ENCODE peak calls at places on chromosomes 7 and 10, in five cellular contexts. G, Z, P, O and T are unnamed samples.

GRCh38 chr7:148726385-148726784 is 27.7 kb downstream of the CUL1 start:
- DNase-seq in P (no peak), G (no peak), Z (no peak), O (no peak), T (no peak)

GRCh38 chr7:33813331-33813730 is 92.0 kb upstream of the BMPER start:
- DNase-seq in O (no peak), P (no peak), G (no peak), Z (no peak), T (no peak)

GRCh38 chr10:88385601-88386203 is 197.4 kb downstream of the RNLS start:
- DNase-seq in Z (no peak), P (peak), G (peak), O (no peak), T (no peak)

GRCh38 chr7:132764762-132765161 is 188.5 kb upstream of the PLXNA4 start:
- DNase-seq in G (no peak), O (no peak), P (no peak), Z (no peak), T (no peak)

GRCh38 chr10:44293842-44294241 is 91.1 kb downstream of the CXCL12 start:
- DNase-seq in O (peak), P (peak), G (no peak), Z (no peak), T (no peak)

GRCh38 chr7:142685877-142686508 is 63.3 kb upstream of the PRSS1 start:
- DNase-seq in G (no peak), Z (no peak), P (no peak), O (no peak), T (no peak)

GRCh38 chr7:124790645-124791044 is 25.1 kb upstream of the GPR37 start:
- DNase-seq in P (no peak), O (no peak), Z (no peak), G (no peak), T (no peak)

GRCh38 chr10:119829429-119829828 is 43.2 kb downstream of the MCMBP start:
- DNase-seq in G (no peak), Z (no peak), P (no peak), O (no peak), T (no peak)

GRCh38 chr7:44885394-44886317 is at the start of gene PURB:
- DNase-seq in Z (peak), G (peak), P (peak), O (peak), T (peak)

GRCh38 chr7:143362126-143362961 is at the start of gene FAM131B:
- DNase-seq in P (no peak), Z (no peak), G (no peak), O (no peak), T (no peak)

GRCh38 chr10:94383515-94383914 is 18.8 kb upstream of the TBC1D12 start:
- DNase-seq in O (no peak), P (no peak), G (no peak), Z (no peak), T (no peak)

GRCh38 chr10:72729528-72729927 is 37.6 kb downstream of the MCU start:
- DNase-seq in Z (no peak), P (peak), G (no peak), O (no peak), T (no peak)

GRCh38 chr10:42367532-42368230 is 270.7 kb downstream of the ZNF33B start:
- DNase-seq in Z (peak), P (no peak), O (peak), G (no peak), T (no peak)

DNA sequence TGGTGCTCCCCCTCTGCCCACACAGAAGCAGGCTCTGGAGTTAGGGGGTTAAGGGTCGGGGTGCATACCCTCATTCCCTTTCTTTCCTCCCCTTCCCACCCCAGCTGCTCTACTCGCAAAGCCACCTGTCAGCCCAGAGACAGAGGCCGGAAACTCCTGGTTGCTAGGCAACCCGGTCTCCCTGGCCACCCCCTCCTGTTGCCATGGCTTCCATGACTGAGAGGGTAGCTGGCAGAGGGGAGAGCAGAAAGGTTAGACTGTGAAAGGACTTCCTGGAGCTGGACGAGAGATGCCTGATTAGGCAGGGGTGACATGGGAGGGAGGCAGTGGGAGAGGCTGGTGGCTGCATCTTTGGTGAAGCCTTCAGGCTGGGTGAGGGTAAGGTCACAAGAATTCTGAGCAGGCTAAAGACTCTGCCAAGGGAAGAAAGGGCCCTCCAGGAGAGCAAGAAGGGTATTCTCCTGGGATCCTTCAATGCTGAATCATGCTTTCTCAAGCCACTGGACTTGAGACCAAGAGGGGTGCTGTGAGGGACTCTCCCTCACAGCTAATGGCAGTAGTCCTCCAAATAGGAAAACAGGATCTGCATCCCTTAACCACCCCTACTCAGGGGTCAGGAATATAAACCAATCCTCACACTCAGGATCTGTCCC is 5.4 kb downstream of the PSD start:
- DNase-seq in Z (no peak), P (no peak), G (peak), O (no peak), T (no peak)
- TF ChIP-seq MAFK in Z (no peak), P (no peak), G (no peak), O (no peak), T (no peak)

GRCh38 chr10:99330675-99330924 is 1.4 kb downstream of the CNNM1 start:
- DNase-seq in G (no peak), P (no peak), Z (no peak), O (no peak), T (no peak)

GRCh38 chr10:99331207-99331803 is 2.1 kb downstream of the CNNM1 start:
- DNase-seq in G (peak), Z (no peak), P (peak), O (peak), T (no peak)

GRCh38 chr10:99328579-99329237 is 448 bp upstream of the CNNM1 start:
- DNase-seq in Z (no peak), P (no peak), G (peak), O (peak), T (no peak)

GRCh38 chr10:99329238-99329890 is at the start of gene CNNM1:
- DNase-seq in P (no peak), Z (no peak), O (no peak), G (peak), T (peak)

GRCh38 chr10:99329891-99330674 is 927 bp downstream of the CNNM1 start:
- DNase-seq in Z (no peak), G (peak), O (peak), P (no peak), T (peak)
- TF ChIP-seq MAFK in Z (no peak), G (no peak), O (no peak), P (no peak), T (no peak)

GRCh38 chr7:6252310-6252709 is 20.1 kb downstream of the CYTH3 start:
- DNase-seq in Z (no peak), O (peak), P (no peak), G (no peak), T (no peak)

GRCh38 chr7:6252748-6253147 is 19.7 kb downstream of the CYTH3 start:
- DNase-seq in Z (no peak), P (no peak), G (no peak), O (no peak), T (no peak)

GRCh38 chr7:6248581-6248980 is 23.8 kb downstream of the CYTH3 start:
- DNase-seq in P (no peak), Z (no peak), O (peak), G (no peak), T (no peak)

GRCh38 chr7:6251653-6252052 is 20.8 kb downstream of the CYTH3 start:
- DNase-seq in Z (no peak), G (no peak), O (no peak), P (no peak), T (no peak)

DNA sequence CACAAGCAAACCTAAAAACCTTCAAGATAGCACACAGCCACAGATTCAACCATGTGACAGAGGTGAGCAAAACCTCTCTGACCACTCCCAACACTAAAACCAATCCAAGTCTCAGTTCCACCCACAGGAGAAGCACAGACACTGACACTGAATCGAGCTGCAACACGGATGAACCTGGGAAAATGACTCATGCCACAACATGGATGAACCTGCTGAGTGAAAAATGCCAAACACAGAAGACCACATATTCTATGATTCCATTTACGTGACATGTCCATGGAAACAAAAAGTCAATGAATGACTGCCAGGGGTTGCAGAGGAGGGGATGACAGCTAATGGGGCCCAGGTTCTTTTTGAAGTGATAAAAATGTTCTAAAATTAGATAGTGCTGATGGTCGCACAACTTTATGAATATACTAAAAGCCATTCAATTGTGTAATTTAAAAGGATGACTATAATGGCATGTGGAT is 22.0 kb downstream of the CYTH3 start:
- DNase-seq in G (no peak), O (no peak), P (no peak), Z (no peak), T (no peak)
- TF ChIP-seq MAFK in G (no peak), O (no peak), P (no peak), Z (no peak), T (no peak)

DNA sequence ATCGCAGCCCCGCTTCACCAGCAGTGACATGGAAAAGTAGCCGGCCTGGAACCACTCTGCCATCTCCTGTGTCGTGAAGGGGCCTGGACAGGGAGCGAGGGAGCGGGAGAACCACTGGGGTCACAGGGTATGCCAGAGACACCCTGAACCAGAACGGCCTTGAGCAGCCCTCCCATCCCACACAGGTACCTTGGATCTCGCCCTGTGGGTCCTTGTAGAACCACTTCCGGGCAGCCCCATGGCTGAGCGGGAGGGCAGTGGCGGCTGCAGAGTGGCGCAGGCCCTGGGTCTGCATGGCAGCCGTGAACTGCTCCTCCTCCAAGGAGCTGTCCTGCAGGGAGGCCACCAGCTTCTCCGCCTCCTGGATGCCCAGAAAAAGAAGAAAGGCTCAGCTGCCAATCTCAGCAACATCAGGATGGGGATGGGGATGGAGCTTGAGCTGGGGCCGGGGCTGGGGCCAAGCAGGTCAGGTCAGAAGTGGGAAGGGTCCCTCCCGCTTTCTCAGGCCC is 9.5 kb downstream of the GIGYF1 start:
- DNase-seq in P (no peak), Z (no peak), G (no peak), O (no peak), T (no peak)
- TF ChIP-seq MAFK in P (no peak), Z (no peak), G (no peak), O (no peak), T (no peak)

GRCh38 chr7:138309186-138309585 is 150.9 kb upstream of the TRIM24 start:
- DNase-seq in Z (no peak), G (no peak), O (no peak), P (no peak), T (no peak)
- TF ChIP-seq MAFK in Z (no peak), G (no peak), O (no peak), P (no peak), T (no peak)

DNA sequence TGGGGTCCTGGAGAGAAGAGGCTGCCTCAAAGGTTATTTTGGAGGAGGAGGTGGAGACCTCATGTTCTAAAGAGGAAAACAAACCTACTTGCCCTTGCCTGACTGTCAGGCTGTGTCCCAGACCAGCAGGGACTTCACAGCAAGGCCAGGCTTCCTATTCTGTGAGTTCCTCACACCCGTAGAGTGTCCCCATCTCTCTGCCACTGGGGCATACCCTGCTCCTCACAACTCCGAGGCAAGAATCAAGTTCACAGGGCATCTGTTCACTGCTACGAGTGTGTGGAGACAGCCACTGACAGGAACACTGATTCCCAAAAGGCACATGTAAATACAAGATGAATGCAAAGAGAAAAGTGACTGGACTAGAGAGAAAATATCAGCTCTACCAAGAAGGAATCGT is 38.0 kb downstream of the PDE1C start:
- DNase-seq in Z (no peak), P (no peak), O (no peak), G (no peak), T (no peak)
- TF ChIP-seq MAFK in Z (no peak), P (no peak), O (no peak), G (no peak), T (no peak)

GRCh38 chr10:50951451-50951850 is 66.0 kb upstream of the A1CF start:
- DNase-seq in O (no peak), Z (no peak), P (no peak), G (no peak), T (no peak)

GRCh38 chr10:50941629-50942028 is 56.2 kb upstream of the A1CF start:
- DNase-seq in O (no peak), P (no peak), Z (no peak), G (no peak), T (no peak)

DNA sequence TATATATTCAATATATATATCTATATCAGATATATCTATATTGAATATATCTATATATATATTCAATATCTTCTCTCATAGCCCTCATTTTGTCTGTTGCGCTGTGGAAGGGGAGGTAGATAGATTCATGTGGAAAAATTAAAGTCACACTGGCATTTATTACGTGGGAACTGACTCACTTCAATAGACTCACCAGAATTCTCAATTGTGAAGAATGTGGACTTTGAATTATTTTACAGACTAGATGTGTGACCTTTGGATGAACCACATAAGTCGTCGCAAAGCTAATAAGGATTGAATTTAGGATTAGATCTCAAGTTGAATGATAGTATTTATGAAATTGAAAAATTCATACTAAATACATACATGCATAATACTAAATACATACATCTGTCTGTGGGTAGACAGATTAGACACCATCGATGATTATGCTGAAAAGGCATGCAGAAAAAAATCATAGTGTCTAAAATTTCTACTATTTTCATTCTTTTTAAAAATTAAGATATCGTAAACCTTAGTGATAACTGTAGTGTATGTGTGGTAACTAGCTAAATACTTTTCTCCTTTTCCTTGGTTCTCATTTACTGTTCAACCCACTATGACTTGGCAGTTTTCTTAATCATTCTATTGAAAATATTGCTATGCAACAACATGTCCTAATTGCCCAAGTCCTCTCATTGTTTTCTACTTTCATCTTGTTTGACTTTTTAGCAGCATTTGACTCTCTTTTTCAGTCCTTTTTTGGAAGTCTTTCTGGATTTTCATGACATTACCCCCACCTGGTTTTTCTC is 61.8 kb upstream of the A1CF start:
- DNase-seq in P (no peak), Z (no peak), O (peak), G (no peak), T (no peak)
- TF ChIP-seq MAFK in P (no peak), Z (no peak), O (no peak), G (peak), T (no peak)